ENCODE peak calls at places on chromosomes 2 and 18, in five cellular contexts. N is HepG2, G is GM12878, C is H1, O is NT2/D1. E is an unnamed sample.

GRCh38 chr18:26549103-26549485 is 741 bp upstream of the KCTD1 start:
- DNase-seq in N (no peak), C (peak; percentile 74), G (no peak), O (no peak), E (peak; percentile 56)

GRCh38 chr2:201733544-201733943 is 35.1 kb upstream of the MPP4 start:
- DNase-seq in N (no peak), C (no peak), O (no peak), G (no peak), E (no peak)

GRCh38 chr2:63078852-63079606 is 28.4 kb downstream of the OTX1 start:
- DNase-seq in O (no peak), C (peak; percentile 78), N (peak; percentile 61), G (no peak), E (peak; percentile 28)

GRCh38 chr2:134300585-134300984 is 46.7 kb downstream of the MGAT5 start:
- DNase-seq in O (no peak), G (no peak), N (peak; percentile 16), C (no peak), E (no peak)

GRCh38 chr2:174836345-174836999 is 72.2 kb upstream of the CHRNA1 start:
- DNase-seq in G (no peak), C (no peak), O (no peak), N (no peak), E (no peak)

GRCh38 chr2:74959106-74959751 is 786 bp downstream of the POLE4 start:
- DNase-seq in N (no peak), O (no peak), G (no peak), C (no peak), E (no peak)

GRCh38 chr2:85308951-85309555 is 18.7 kb downstream of the TGOLN2 start:
- DNase-seq in N (peak; percentile 46), O (no peak), C (no peak), G (no peak), E (no peak)

GRCh38 chr18:79598885-79599175 is 80.8 kb upstream of the CTDP1 start:
- DNase-seq in N (no peak), O (no peak), G (no peak), C (no peak), E (no peak)

GRCh38 chr18:10726198-10727068 is 200.6 kb downstream of the NAPG start:
- DNase-seq in G (no peak), O (no peak), C (no peak), N (no peak), E (no peak)

GRCh38 chr2:127945281-127945680 is 59.5 kb upstream of the AMMECR1L start:
- DNase-seq in N (no peak), C (no peak), G (no peak), O (no peak), E (no peak)

GRCh38 chr2:99818842-99819241 is 323.5 kb downstream of the AFF3 start:
- DNase-seq in N (peak; percentile 10), G (no peak), C (no peak), O (no peak), E (no peak)

GRCh38 chr18:76480913-76481312 is 14.1 kb downstream of the ZNF516 start:
- DNase-seq in G (no peak), O (no peak), N (peak; percentile 24), C (no peak), E (no peak)

GRCh38 chr2:75047907-75048625 is 89.6 kb downstream of the POLE4 start:
- DNase-seq in O (no peak), C (no peak), N (no peak), G (no peak), E (no peak)

GRCh38 chr2:21395366-21395765 is 271.6 kb downstream of the TDRD15 start:
- DNase-seq in C (no peak), O (no peak), G (no peak), N (peak; percentile 35), E (peak; percentile 26)

GRCh38 chr2:69667805-69668382 is 24.4 kb upstream of the AAK1 start:
- DNase-seq in N (no peak), C (no peak), G (no peak), O (no peak), E (no peak)

GRCh38 chr2:106094101-106094860 is 99.8 kb downstream of the UXS1 start:
- DNase-seq in G (no peak), N (no peak), O (no peak), C (peak; percentile 20), E (no peak)

GRCh38 chr2:27653397-27653796 is 10.0 kb downstream of the SUPT7L start:
- DNase-seq in C (no peak), O (no peak), N (no peak), G (no peak), E (no peak)

GRCh38 chr18:46174317-46175039 is 70.3 kb downstream of the HAUS1 start:
- DNase-seq in O (no peak), G (no peak), N (no peak), C (peak; percentile 62), E (peak; percentile 25)

GRCh38 chr2:28360742-28361293 is 31.8 kb upstream of the FOSL2 start:
- DNase-seq in C (no peak), N (no peak), O (no peak), G (no peak), E (no peak)

GRCh38 chr18:59878644-59879043 is 21.2 kb upstream of the PMAIP1 start:
- DNase-seq in C (no peak), G (no peak), N (no peak), O (no peak), E (no peak)

GRCh38 chr2:110896226-110896625 is 163.9 kb downstream of the ACOXL start:
- DNase-seq in O (no peak), G (no peak), N (no peak), C (no peak), E (no peak)

GRCh38 chr2:229090231-229090630 is 180.9 kb downstream of the PID1 start:
- DNase-seq in N (no peak), O (no peak), G (no peak), C (no peak), E (no peak)

GRCh38 chr2:240559271-240559670 is 886 bp upstream of the DUSP28 start:
- DNase-seq in C (no peak), O (no peak), G (no peak), N (no peak), E (no peak)

GRCh38 chr2:33342705-33343104 is 133.7 kb upstream of the RASGRP3 start:
- DNase-seq in G (no peak), C (no peak), N (no peak), O (no peak), E (no peak)

GRCh38 chr2:33342171-33342570 is 134.3 kb upstream of the RASGRP3 start:
- DNase-seq in G (no peak), O (no peak), C (no peak), N (no peak), E (no peak)

GRCh38 chr2:33343387-33343895 is 133.0 kb upstream of the RASGRP3 start:
- DNase-seq in N (no peak), C (no peak), O (no peak), G (no peak), E (no peak)

GRCh38 chr2:33337385-33337784 is 139.1 kb upstream of the RASGRP3 start:
- DNase-seq in G (no peak), N (no peak), O (no peak), C (no peak), E (no peak)

DNA sequence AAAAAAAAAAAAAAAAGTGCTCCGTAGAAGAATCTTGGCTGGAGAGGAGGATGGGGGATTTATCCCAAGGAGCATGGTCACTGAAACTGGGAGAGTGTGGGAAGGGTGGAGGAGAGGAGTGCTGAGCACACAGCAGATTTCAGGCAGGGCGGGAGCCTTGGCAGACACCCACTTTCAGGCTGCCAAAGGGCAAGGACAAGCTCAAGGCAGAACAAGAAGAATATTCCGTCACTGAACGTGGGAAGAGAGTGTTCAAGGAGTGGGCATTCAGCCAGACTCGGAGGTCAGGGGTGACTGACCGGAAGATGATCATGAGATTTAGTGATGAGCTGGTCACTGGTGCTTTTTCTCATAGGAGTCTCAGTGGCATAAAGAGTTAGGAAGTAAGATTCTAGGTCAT is 136.2 kb upstream of the RASGRP3 start:
- DNase-seq in G (no peak), O (no peak), N (no peak), C (no peak), E (no peak)
- TF ChIP-seq SUZ12 in G (no peak), O (no peak), N (no peak), C (no peak), E (no peak)

GRCh38 chr2:3265981-3266726 is 111.5 kb downstream of the EIPR1 start:
- DNase-seq in G (no peak), N (no peak), O (peak; percentile 93), C (peak; percentile 57), E (no peak)

GRCh38 chr2:3262437-3263388 is 114.9 kb downstream of the EIPR1 start:
- DNase-seq in C (no peak), O (no peak), G (no peak), N (no peak), E (no peak)

GRCh38 chr2:3265471-3265870 is 112.1 kb downstream of the EIPR1 start:
- DNase-seq in C (no peak), G (no peak), O (no peak), N (no peak), E (no peak)

GRCh38 chr2:3263487-3263886 is 114.1 kb downstream of the EIPR1 start:
- DNase-seq in C (no peak), N (no peak), G (no peak), O (no peak), E (no peak)

DNA sequence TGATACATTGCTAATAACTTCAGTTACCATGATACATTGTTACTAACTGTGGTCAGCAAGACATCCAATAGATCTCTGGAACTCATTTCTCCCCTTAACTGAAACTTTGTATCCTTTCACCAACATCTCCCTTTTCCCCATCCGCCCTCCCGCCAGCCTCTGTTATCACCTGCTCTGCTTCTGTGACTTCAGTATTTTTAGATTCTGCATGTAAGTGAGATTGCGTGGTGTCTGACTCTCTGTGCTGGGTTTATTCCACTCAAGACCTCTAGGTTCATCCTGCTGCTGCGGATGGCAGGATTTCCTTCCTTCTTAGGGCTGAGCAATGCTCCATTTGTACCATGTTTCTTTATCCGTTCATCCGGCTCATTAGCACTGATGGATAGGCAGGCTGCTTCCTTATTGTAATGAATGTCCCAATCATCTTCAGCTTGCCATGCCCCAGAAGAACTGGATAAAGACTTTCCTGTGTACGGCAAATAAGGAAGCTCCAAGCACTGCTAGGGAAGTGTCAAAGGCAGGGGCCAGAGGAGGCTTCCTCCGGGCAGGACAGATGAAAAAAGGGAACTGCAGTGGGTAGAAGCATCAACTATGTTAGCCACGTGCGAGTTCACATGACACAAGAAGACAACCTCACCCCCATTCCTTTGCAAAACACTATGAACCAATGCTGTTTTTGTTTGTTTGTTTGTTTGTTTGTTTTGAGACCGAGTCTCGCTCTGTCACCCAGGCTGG is 113.4 kb downstream of the EIPR1 start:
- DNase-seq in O (no peak), N (no peak), C (no peak), G (no peak), E (no peak)
- TF ChIP-seq SUZ12 in O (no peak), N (no peak), C (no peak), G (no peak), E (no peak)

DNA sequence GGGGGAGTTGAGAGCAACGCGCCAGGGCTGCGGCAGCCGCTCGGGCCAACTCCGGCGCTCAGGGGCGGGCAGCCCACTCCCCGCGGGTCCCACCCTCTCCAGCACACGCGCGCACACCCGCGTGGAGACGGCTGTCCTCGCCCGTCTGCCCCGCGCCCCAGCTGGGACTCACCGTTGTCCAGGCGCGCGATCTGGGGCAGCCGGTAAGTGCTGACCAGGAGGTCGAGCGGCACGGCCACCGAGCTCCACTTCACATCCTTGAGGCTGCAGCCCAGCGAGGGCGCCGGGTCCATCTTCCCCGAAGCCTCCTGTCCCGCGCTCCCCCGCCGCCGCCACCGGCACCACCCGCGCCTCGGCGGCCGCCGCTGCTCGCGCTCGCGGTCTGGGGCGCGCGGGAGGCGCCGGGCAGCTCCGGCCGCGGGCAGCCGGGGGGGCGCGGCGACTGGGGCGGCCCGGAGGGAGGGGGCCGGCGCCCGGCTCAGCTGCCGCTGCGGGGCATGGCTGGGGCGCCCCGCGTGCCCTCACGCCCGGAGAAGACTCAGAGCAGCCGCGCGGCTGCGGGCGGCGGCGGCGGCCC is 458 bp downstream of the GAREM1 start:
- DNase-seq in G (no peak), O (no peak), C (peak; percentile 59), N (no peak), E (peak; percentile 64)
- TF ChIP-seq SUZ12 in G (no peak), O (no peak), C (peak; percentile 4), N (no peak), E (no peak)

GRCh38 chr2:43276517-43276931 is 50.1 kb upstream of the ZFP36L2 start:
- DNase-seq in C (no peak), G (no peak), O (no peak), N (no peak), E (no peak)
- TF ChIP-seq SUZ12 in C (no peak), G (no peak), O (no peak), N (no peak), E (no peak)